ENCODE peak calls at places on chromosomes 13 and 19, in four cellular contexts. B, I, R and Y are unnamed samples.

GRCh38 chr19:54178581-54179261 is 5.8 kb upstream of the TMC4 start:
- DNase-seq in B (no peak), I (peak; percentile 41), R (no peak), Y (peak; percentile 72)

GRCh38 chr19:38653028-38653571 is 5.7 kb downstream of the ACTN4 start:
- DNase-seq in B (no peak), I (no peak), R (peak; percentile 85), Y (no peak)

GRCh38 chr13:49791753-49792549 is 531 bp downstream of the KPNA3 start:
- DNase-seq in B (no peak), I (peak; percentile 63), R (no peak), Y (no peak)

GRCh38 chr19:28425431-28425931 is 787.5 kb downstream of the UQCRFS1 start:
- DNase-seq in B (no peak), I (no peak), R (no peak), Y (no peak)

GRCh38 chr19:41431426-41432386 is 4.5 kb upstream of the B3GNT8 start:
- DNase-seq in B (no peak), I (no peak), R (peak; percentile 24), Y (no peak)

GRCh38 chr13:45518525-45519235 is 53.9 kb downstream of the COG3 start:
- DNase-seq in B (no peak), I (no peak), R (no peak), Y (no peak)

GRCh38 chr13:98173431-98173921 is 3.6 kb downstream of the RNF113B start:
- DNase-seq in B (no peak), I (no peak), R (peak; percentile 95), Y (no peak)

GRCh38 chr13:24746618-24747247 is 17.2 kb upstream of the RNF17 start:
- DNase-seq in B (no peak), I (no peak), R (no peak), Y (no peak)

GRCh38 chr19:33350538-33351309 is 22.8 kb upstream of the CEBPG start:
- DNase-seq in B (no peak), I (no peak), R (no peak), Y (no peak)

GRCh38 chr13:73754727-73755292 is 379.4 kb downstream of the KLF12 start:
- DNase-seq in B (no peak), I (peak; percentile 12), R (peak; percentile 59), Y (peak; percentile 30)

GRCh38 chr13:75489502-75490263 is 7.7 kb upstream of the TBC1D4 start:
- DNase-seq in B (peak; percentile 76), I (no peak), R (peak; percentile 46), Y (no peak)

GRCh38 chr13:100363874-100364273 is 224.7 kb downstream of the GGACT start:
- DNase-seq in B (no peak), I (no peak), R (no peak), Y (no peak)

GRCh38 chr13:103540394-103540793 is 474.2 kb upstream of the SLC10A2 start:
- DNase-seq in B (no peak), I (no peak), R (no peak), Y (peak; percentile 10)

GRCh38 chr19:43782689-43783231 is 2.0 kb upstream of the KCNN4 start:
- DNase-seq in B (no peak), I (peak; percentile 56), R (no peak), Y (no peak)

GRCh38 chr19:39186391-39186790 is 10.4 kb upstream of the NCCRP1 start:
- DNase-seq in B (no peak), I (no peak), R (no peak), Y (no peak)

GRCh38 chr19:49469828-49470614 is 4.0 kb upstream of the FLT3LG start:
- DNase-seq in B (peak; percentile 84), I (no peak), R (no peak), Y (no peak)
- H3K4me1 ChIP-seq in B (peaks cover 42% of the 10 kb centered on the region), I (peaks cover 49% of the 10 kb centered on the region), R (peaks cover 13% of the 10 kb centered on the region), Y (peaks cover 5% of the 10 kb centered on the region)

GRCh38 chr13:33375421-33375820 is 89.9 kb upstream of the STARD13 start:
- DNase-seq in B (no peak), I (no peak), R (no peak), Y (no peak)

GRCh38 chr13:33377825-33378224 is 92.3 kb upstream of the STARD13 start:
- DNase-seq in B (no peak), I (no peak), R (no peak), Y (no peak)

GRCh38 chr13:33376212-33376611 is 90.7 kb upstream of the STARD13 start:
- DNase-seq in B (no peak), I (no peak), R (no peak), Y (no peak)

GRCh38 chr13:33372251-33372919 is 86.8 kb upstream of the STARD13 start:
- DNase-seq in B (no peak), I (no peak), R (no peak), Y (no peak)

DNA sequence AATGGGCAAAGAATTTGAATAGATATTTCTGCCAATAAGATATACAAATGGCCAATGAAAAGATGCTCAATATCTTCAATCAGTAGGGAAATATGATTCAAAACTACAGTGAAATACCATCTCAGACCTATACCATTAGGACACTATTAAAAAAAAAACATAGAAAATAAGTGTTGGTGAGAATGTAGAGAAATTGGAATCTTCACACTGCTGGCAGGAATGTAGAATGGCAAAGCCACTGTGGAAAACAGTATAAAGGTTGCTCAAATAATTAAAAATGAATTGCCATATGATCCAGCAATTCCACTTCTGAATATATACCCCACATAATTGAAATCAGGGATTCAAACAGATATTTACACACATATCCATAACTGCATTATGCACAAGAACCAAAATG is 88.1 kb upstream of the STARD13 start:
- DNase-seq in B (no peak), I (no peak), R (no peak), Y (no peak)
- TF ChIP-seq CTCF in B (no peak), I (no peak), R (no peak), Y (no peak)

GRCh38 chr13:50955807-50956206 is 46.2 kb downstream of the RNASEH2B start:
- DNase-seq in B (no peak), I (no peak), R (no peak), Y (no peak)
- TF ChIP-seq FOXM1 in B (no peak), I (no peak), R (no peak), Y (no peak)

DNA sequence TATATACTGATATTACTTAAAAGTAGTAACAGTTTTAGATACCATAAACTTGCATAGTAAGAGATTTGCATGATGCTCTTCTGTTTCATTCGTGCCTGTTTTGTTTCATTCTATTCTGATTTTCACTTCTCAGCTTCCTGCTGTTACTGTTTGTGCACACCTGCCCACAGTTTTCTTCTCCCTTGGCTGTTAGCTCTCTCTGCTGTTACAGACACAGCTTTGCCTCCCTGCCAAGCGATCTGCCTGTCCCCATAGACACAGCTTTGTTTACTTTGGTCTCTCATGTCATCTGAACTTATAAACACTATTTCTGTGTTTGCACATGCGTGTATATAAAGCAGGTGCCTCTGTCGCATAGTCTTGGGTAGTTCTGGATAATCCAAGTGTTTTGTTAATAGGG is 21.4 kb upstream of the UPF3A start:
- DNase-seq in B (peak; percentile 24), I (no peak), R (no peak), Y (no peak)
- H3K4me1 ChIP-seq in B (peaks cover 42% of the 10 kb centered on the region), I (no peaks in the 10 kb centered on the region), R (no peaks in the 10 kb centered on the region), Y (no peaks in the 10 kb centered on the region)

GRCh38 chr13:30824651-30825050 is 81.4 kb upstream of the MEDAG start:
- DNase-seq in B (no peak), I (no peak), R (no peak), Y (no peak)

GRCh38 chr13:30818323-30818960 is 83.1 kb downstream of the ALOX5AP start:
- DNase-seq in B (no peak), I (no peak), R (no peak), Y (no peak)

GRCh38 chr13:30816733-30817132 is 81.4 kb downstream of the ALOX5AP start:
- DNase-seq in B (no peak), I (no peak), R (no peak), Y (no peak)

GRCh38 chr13:30819136-30819875 is 84.0 kb downstream of the ALOX5AP start:
- DNase-seq in B (no peak), I (no peak), R (peak; percentile 50), Y (no peak)

GRCh38 chr13:30821421-30821820 is 84.7 kb upstream of the MEDAG start:
- DNase-seq in B (no peak), I (no peak), R (no peak), Y (no peak)
- TF ChIP-seq CTCF in B (no peak), I (no peak), R (no peak), Y (no peak)

GRCh38 chr13:84706004-84706710 is 823.9 kb upstream of the SLITRK1 start:
- DNase-seq in B (no peak), I (no peak), R (no peak), Y (peak; percentile 14)
- TF ChIP-seq FOXM1 in B (no peak), I (no peak), R (no peak), Y (no peak)

GRCh38 chr19:11137542-11138384 is 17.8 kb downstream of the SPC24 start:
- DNase-seq in B (no peak), I (peak; percentile 73), R (peak; percentile 75), Y (peak; percentile 90)
- H3K4me1 ChIP-seq in B (peaks cover 9% of the 10 kb centered on the region), I (peaks cover 45% of the 10 kb centered on the region), R (peaks cover 54% of the 10 kb centered on the region), Y (peaks cover 20% of the 10 kb centered on the region)

GRCh38 chr13:41900918-41901317 is 60.0 kb downstream of the VWA8 start:
- DNase-seq in B (no peak), I (no peak), R (peak; percentile 73), Y (no peak)

GRCh38 chr13:41909524-41909923 is 51.4 kb downstream of the VWA8 start:
- DNase-seq in B (no peak), I (no peak), R (no peak), Y (no peak)

GRCh38 chr13:41905600-41906254 is 55.2 kb downstream of the VWA8 start:
- DNase-seq in B (no peak), I (no peak), R (peak; percentile 28), Y (peak; percentile 33)
- TF ChIP-seq CTCF in B (peak; percentile 76), I (peak; percentile 58), R (peak; percentile 40), Y (peak; percentile 73)